ENCODE peak calls at places on chromosome 2, in seven cellular contexts. I, N, E, O, B, R and J are unnamed samples.

GRCh38 chr2:8647462-8647857 is 34.4 kb upstream of the ID2 start:
- DNase-seq in I (no peak), N (no peak), E (no peak), O (no peak), B (no peak), R (no peak), J (no peak)

GRCh38 chr2:59706729-59707128 is 846.7 kb downstream of the BCL11A start:
- DNase-seq in I (no peak), N (no peak), E (no peak), O (peak; percentile 66), B (no peak), R (no peak), J (no peak)

GRCh38 chr2:136319227-136319626 is 201.3 kb upstream of the CXCR4 start:
- DNase-seq in I (no peak), N (no peak), E (no peak), O (no peak), B (no peak), R (peak; percentile 76), J (no peak)

GRCh38 chr2:57371186-57371585 is 675.4 kb upstream of the VRK2 start:
- DNase-seq in I (no peak), N (no peak), E (no peak), O (no peak), B (no peak), R (no peak), J (no peak)

GRCh38 chr2:180554330-180554729 is 426.1 kb upstream of the UBE2E3 start:
- DNase-seq in I (no peak), N (no peak), E (no peak), O (no peak), B (no peak), R (no peak), J (no peak)

GRCh38 chr2:88692187-88692586 is 714 bp downstream of the RPIA start:
- DNase-seq in I (peak; percentile 3), N (no peak), E (peak; percentile 7), O (peak; percentile 17), B (peak; percentile 33), R (peak; percentile 32), J (peak; percentile 36)

GRCh38 chr2:219073413-219074129 is 12.8 kb upstream of the IHH start:
- DNase-seq in I (peak; percentile 49), N (no peak), E (peak; percentile 72), O (peak; percentile 56), B (peak; percentile 80), R (peak; percentile 90), J (peak; percentile 56)

GRCh38 chr2:102366406-102367112 is 11.0 kb downstream of the IL18R1 start:
- DNase-seq in I (no peak), N (no peak), E (no peak), O (no peak), B (no peak), R (no peak), J (no peak)

GRCh38 chr2:146584316-146584715 is 1260.5 kb upstream of the ACVR2A start:
- DNase-seq in I (no peak), N (no peak), E (no peak), O (no peak), B (no peak), R (no peak), J (no peak)

GRCh38 chr2:225597911-225598310 is 198.4 kb downstream of the NYAP2 start:
- DNase-seq in I (peak; percentile 6), N (no peak), E (no peak), O (peak; percentile 7), B (no peak), R (no peak), J (peak; percentile 11)

GRCh38 chr2:3124921-3125760 is 252.5 kb downstream of the EIPR1 start:
- DNase-seq in I (no peak), N (no peak), E (no peak), O (no peak), B (no peak), R (no peak), J (no peak)

GRCh38 chr2:70730730-70731129 is 37.3 kb downstream of the ADD2 start:
- DNase-seq in I (no peak), N (no peak), E (no peak), O (no peak), B (no peak), R (no peak), J (no peak)

GRCh38 chr2:48496867-48497266 is 33.1 kb upstream of the STON1 start:
- DNase-seq in I (no peak), N (no peak), E (peak; percentile 82), O (no peak), B (no peak), R (peak; percentile 69), J (peak; percentile 90)

GRCh38 chr2:70005752-70006446 is 44.5 kb upstream of the ASPRV1 start:
- DNase-seq in I (no peak), N (no peak), E (no peak), O (no peak), B (peak; percentile 45), R (peak; percentile 58), J (no peak)

GRCh38 chr2:105553538-105554196 is 154.8 kb upstream of the FHL2 start:
- DNase-seq in I (no peak), N (no peak), E (peak; percentile 39), O (no peak), B (no peak), R (no peak), J (no peak)

GRCh38 chr2:1047485-1047884 is 96.8 kb downstream of the SNTG2 start:
- DNase-seq in I (no peak), N (no peak), E (no peak), O (no peak), B (no peak), R (peak; percentile 52), J (no peak)

GRCh38 chr2:42756956-42757513 is 6.9 kb downstream of the OXER1 start:
- DNase-seq in I (no peak), N (no peak), E (no peak), O (no peak), B (no peak), R (peak; percentile 48), J (no peak)

GRCh38 chr2:12448846-12449480 is 267.8 kb upstream of the TRIB2 start:
- DNase-seq in I (no peak), N (no peak), E (peak; percentile 60), O (no peak), B (no peak), R (no peak), J (no peak)

GRCh38 chr2:27903018-27903417 is 12.5 kb downstream of the BABAM2 start:
- DNase-seq in I (no peak), N (no peak), E (no peak), O (no peak), B (no peak), R (no peak), J (no peak)

GRCh38 chr2:63539416-63540162 is 48.7 kb downstream of the WDPCP start:
- DNase-seq in I (no peak), N (no peak), E (no peak), O (peak; percentile 37), B (no peak), R (peak; percentile 7), J (no peak)

GRCh38 chr2:127056631-127057370 is 50.2 kb downstream of the BIN1 start:
- DNase-seq in I (no peak), N (no peak), E (no peak), O (no peak), B (no peak), R (no peak), J (no peak)

GRCh38 chr2:134461511-134461910 is 207.6 kb downstream of the MGAT5 start:
- DNase-seq in I (no peak), N (no peak), E (peak; percentile 31), O (peak; percentile 48), B (no peak), R (no peak), J (peak; percentile 70)
- H2BK120ac ChIP-seq in I (no peak overlapping the region), N (no peak overlapping the region), E (no peak overlapping the region), O (no peak overlapping the region), B (no peak overlapping the region), R (no peak overlapping the region), J (no peak overlapping the region)

DNA sequence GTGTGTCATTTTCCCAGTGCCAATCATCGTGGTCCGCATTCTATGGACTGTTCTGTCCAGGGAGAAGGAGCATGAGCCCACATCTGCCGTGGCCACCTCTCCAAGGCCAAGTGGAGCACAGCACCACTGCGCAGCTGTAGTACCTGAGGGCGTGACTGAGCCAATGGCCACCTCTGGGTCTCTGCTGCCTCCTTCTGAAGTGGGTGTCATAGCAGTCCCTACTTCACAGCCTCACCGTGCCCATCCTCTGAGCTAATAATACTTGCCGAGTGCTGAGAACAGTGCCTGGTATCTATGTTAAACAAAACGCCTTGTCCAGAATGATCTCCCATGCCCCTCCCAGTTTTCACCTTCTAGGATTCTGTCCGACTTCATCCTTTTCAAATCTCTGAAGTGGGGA is 256.1 kb downstream of the PRKCE start:
- DNase-seq in I (no peak), N (no peak), E (no peak), O (no peak), B (no peak), R (no peak), J (no peak)
- H3K27me3 ChIP-seq in I (no peaks in the 10 kb centered on the region), N (no peaks in the 10 kb centered on the region), E (no peaks in the 10 kb centered on the region), O (no peaks in the 10 kb centered on the region), B (no peaks in the 10 kb centered on the region), R (no peaks in the 10 kb centered on the region), J (no peaks in the 10 kb centered on the region)

GRCh38 chr2:37357053-37357452 is 12.6 kb downstream of the QPCT start:
- DNase-seq in I (no peak), N (no peak), E (peak; percentile 16), O (no peak), B (no peak), R (no peak), J (no peak)

GRCh38 chr2:37355735-37356134 is 11.3 kb downstream of the QPCT start:
- DNase-seq in I (no peak), N (no peak), E (no peak), O (no peak), B (no peak), R (no peak), J (no peak)

GRCh38 chr2:37356299-37356698 is 11.9 kb downstream of the QPCT start:
- DNase-seq in I (no peak), N (no peak), E (no peak), O (no peak), B (no peak), R (no peak), J (no peak)

GRCh38 chr2:37357461-37358008 is 13.1 kb downstream of the QPCT start:
- DNase-seq in I (no peak), N (no peak), E (no peak), O (no peak), B (no peak), R (no peak), J (no peak)

GRCh38 chr2:37354571-37354970 is 10.1 kb downstream of the QPCT start:
- DNase-seq in I (no peak), N (no peak), E (no peak), O (peak; percentile 84), B (no peak), R (peak; percentile 63), J (no peak)
- H3K4me1 ChIP-seq in I (peaks cover 5% of the 10 kb centered on the region), N (peaks cover 4% of the 10 kb centered on the region), E (no peaks in the 10 kb centered on the region), O (peaks cover 6% of the 10 kb centered on the region), B (no peaks in the 10 kb centered on the region), R (peaks cover 5% of the 10 kb centered on the region), J (peaks cover 1% of the 10 kb centered on the region)

GRCh38 chr2:240269886-240270285 is 129.4 kb upstream of the OTOS start:
- DNase-seq in I (no peak), N (no peak), E (no peak), O (no peak), B (no peak), R (no peak), J (no peak)

GRCh38 chr2:240271716-240272341 is 131.4 kb upstream of the OTOS start:
- DNase-seq in I (no peak), N (no peak), E (no peak), O (no peak), B (no peak), R (no peak), J (no peak)

DNA sequence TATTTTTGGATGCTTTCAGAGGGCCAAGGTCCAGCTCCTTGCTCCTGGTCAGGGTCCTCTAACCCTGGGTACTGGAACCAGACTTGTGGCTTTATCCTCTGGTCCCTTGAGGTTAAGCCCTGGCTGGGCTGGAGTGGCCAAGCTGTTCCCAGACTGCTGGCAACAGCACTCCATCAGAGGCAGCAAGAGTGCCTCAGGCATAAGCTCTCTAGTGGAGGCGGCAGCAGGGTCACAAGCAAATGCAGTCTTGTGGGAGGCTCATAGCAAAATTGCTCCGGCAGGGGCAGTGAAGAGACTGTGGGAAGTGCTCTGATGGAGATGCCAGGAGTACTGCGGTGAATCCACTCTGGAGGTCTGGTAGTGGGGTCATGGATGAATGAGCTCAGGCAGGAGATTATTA is 128.9 kb upstream of the OTOS start:
- DNase-seq in I (no peak), N (no peak), E (no peak), O (no peak), B (no peak), R (no peak), J (no peak)
- H2BK120ac ChIP-seq in I (no peak overlapping the region), N (no peak overlapping the region), E (no peak overlapping the region), O (no peak overlapping the region), B (no peak overlapping the region), R (no peak overlapping the region), J (no peak overlapping the region)